ENCODE peak calls at places on chromosomes 5 and 9, in four cellular contexts. One of them, this sample, is unnamed. For H3K4me1, the result is how much of the 10 kb centered on the place peaks cover.

GRCh38 chr5:16934123-16934522 is 2.0 kb downstream of the MYO10 start:
- DNase-seq in Peyer's patch: peak
- DNase-seq in mesendoderm: peak
- DNase-seq in H9: peak
- DNase-seq in this sample: no peak

GRCh38 chr5:387491-388265 is 55.3 kb upstream of the EXOC3 start:
- DNase-seq in Peyer's patch: no peak
- DNase-seq in mesendoderm: no peak
- DNase-seq in H9: no peak
- DNase-seq in this sample: no peak

GRCh38 chr5:124310453-124310852 is 436.0 kb downstream of the ZNF608 start:
- DNase-seq in Peyer's patch: no peak
- DNase-seq in mesendoderm: no peak
- DNase-seq in H9: no peak
- DNase-seq in this sample: no peak

GRCh38 chr5:171806976-171807823 is 21.6 kb downstream of the SMIM23 start:
- DNase-seq in Peyer's patch: no peak
- DNase-seq in mesendoderm: no peak
- DNase-seq in H9: no peak
- DNase-seq in this sample: no peak

GRCh38 chr9:926976-927375 is 49.5 kb upstream of the DMRT3 start:
- DNase-seq in Peyer's patch: no peak
- DNase-seq in mesendoderm: no peak
- DNase-seq in H9: no peak
- DNase-seq in this sample: no peak

GRCh38 chr9:69036319-69036718 is 767 bp downstream of the FXN start:
- DNase-seq in Peyer's patch: no peak
- DNase-seq in mesendoderm: no peak
- DNase-seq in H9: no peak
- DNase-seq in this sample: no peak

GRCh38 chr9:27195191-27195590 is 86.2 kb downstream of the TEK start:
- DNase-seq in Peyer's patch: no peak
- DNase-seq in mesendoderm: no peak
- DNase-seq in H9: no peak
- DNase-seq in this sample: no peak

GRCh38 chr5:124718376-124718775 is 28.1 kb downstream of the ZNF608 start:
- DNase-seq in Peyer's patch: no peak
- DNase-seq in mesendoderm: no peak
- DNase-seq in H9: no peak
- DNase-seq in this sample: no peak

GRCh38 chr5:136374003-136374402 is 8.7 kb upstream of the TRPC7 start:
- DNase-seq in Peyer's patch: no peak
- DNase-seq in mesendoderm: peak
- DNase-seq in H9: no peak
- DNase-seq in this sample: no peak

GRCh38 chr5:177370488-177371119 is 12.9 kb downstream of the RGS14 start:
- DNase-seq in Peyer's patch: peak
- DNase-seq in mesendoderm: peak
- DNase-seq in H9: peak
- DNase-seq in this sample: peak

GRCh38 chr5:16572289-16573015 is 44.3 kb downstream of the RETREG1 start:
- DNase-seq in Peyer's patch: no peak
- DNase-seq in mesendoderm: no peak
- DNase-seq in H9: no peak
- DNase-seq in this sample: no peak

GRCh38 chr9:82021198-82021597 is 32.6 kb downstream of the SPATA31D1 start:
- DNase-seq in Peyer's patch: no peak
- DNase-seq in mesendoderm: peak
- DNase-seq in H9: no peak
- DNase-seq in this sample: no peak

GRCh38 chr5:179287071-179287470 is 58.2 kb downstream of the ADAMTS2 start:
- DNase-seq in Peyer's patch: no peak
- DNase-seq in mesendoderm: no peak
- DNase-seq in H9: no peak
- DNase-seq in this sample: no peak

GRCh38 chr5:138752951-138753793 is at the start of gene CTNNA1:
- DNase-seq in Peyer's patch: peak
- DNase-seq in mesendoderm: peak
- DNase-seq in H9: peak
- DNase-seq in this sample: no peak

GRCh38 chr5:112419596-112420110 is 576 bp upstream of the EPB41L4A start:
- DNase-seq in Peyer's patch: peak
- DNase-seq in mesendoderm: peak
- DNase-seq in H9: peak
- DNase-seq in this sample: no peak

GRCh38 chr9:38130724-38131123 is 61.7 kb upstream of the SHB start:
- DNase-seq in Peyer's patch: no peak
- DNase-seq in mesendoderm: no peak
- DNase-seq in H9: no peak
- DNase-seq in this sample: no peak

GRCh38 chr9:28212979-28213378 is 639.7 kb upstream of the C9orf72 start:
- DNase-seq in Peyer's patch: no peak
- DNase-seq in mesendoderm: peak
- DNase-seq in H9: no peak
- DNase-seq in this sample: no peak

GRCh38 chr5:160165137-160166068 is 46.2 kb upstream of the PWWP2A start:
- DNase-seq in Peyer's patch: peak
- DNase-seq in mesendoderm: peak
- DNase-seq in H9: peak
- DNase-seq in this sample: peak

GRCh38 chr5:151156732-151157402 is 712 bp downstream of the ANXA6 start:
- DNase-seq in Peyer's patch: no peak
- DNase-seq in mesendoderm: peak
- DNase-seq in H9: peak
- DNase-seq in this sample: no peak

GRCh38 chr5:148209151-148209550 is 6.3 kb downstream of the SPINK6 start:
- DNase-seq in Peyer's patch: no peak
- DNase-seq in mesendoderm: no peak
- DNase-seq in H9: no peak
- DNase-seq in this sample: no peak

GRCh38 chr9:136512651-136513066 is 29.8 kb upstream of the SEC16A start:
- DNase-seq in Peyer's patch: no peak
- DNase-seq in mesendoderm: no peak
- DNase-seq in H9: peak
- DNase-seq in this sample: no peak

GRCh38 chr9:96457266-96457665 is 7.3 kb downstream of the HABP4 start:
- DNase-seq in Peyer's patch: no peak
- DNase-seq in mesendoderm: no peak
- DNase-seq in H9: no peak
- DNase-seq in this sample: no peak

GRCh38 chr9:134404376-134405358 is 78.4 kb downstream of the RXRA start:
- DNase-seq in Peyer's patch: no peak
- DNase-seq in mesendoderm: no peak
- DNase-seq in H9: no peak
- DNase-seq in this sample: no peak

GRCh38 chr9:91760906-91761305 is 189.1 kb downstream of the ROR2 start:
- DNase-seq in Peyer's patch: no peak
- DNase-seq in mesendoderm: no peak
- DNase-seq in H9: no peak
- DNase-seq in this sample: no peak

GRCh38 chr9:127417130-127418036 is 6.8 kb upstream of the ZNF79 start:
- DNase-seq in Peyer's patch: no peak
- DNase-seq in mesendoderm: no peak
- DNase-seq in H9: no peak
- DNase-seq in this sample: no peak

GRCh38 chr5:103117471-103117991 is 2.4 kb downstream of the GIN1 start:
- DNase-seq in Peyer's patch: no peak
- DNase-seq in mesendoderm: no peak
- DNase-seq in H9: no peak
- DNase-seq in this sample: no peak

GRCh38 chr9:108703414-108703813 is 152.4 kb downstream of the ACTL7B start:
- DNase-seq in Peyer's patch: no peak
- DNase-seq in mesendoderm: no peak
- DNase-seq in H9: no peak
- DNase-seq in this sample: no peak

GRCh38 chr5:75681125-75681830 is 36.0 kb downstream of the POC5 start:
- DNase-seq in Peyer's patch: no peak
- DNase-seq in mesendoderm: peak
- DNase-seq in H9: no peak
- DNase-seq in this sample: no peak

GRCh38 chr9:36164989-36165388 is 4.2 kb upstream of the CCIN start:
- DNase-seq in Peyer's patch: no peak
- DNase-seq in mesendoderm: peak
- DNase-seq in H9: peak
- DNase-seq in this sample: no peak

GRCh38 chr9:4555251-4555650 is 65.0 kb downstream of the SLC1A1 start:
- DNase-seq in Peyer's patch: no peak
- DNase-seq in mesendoderm: no peak
- DNase-seq in H9: no peak
- DNase-seq in this sample: no peak

GRCh38 chr5:180139731-180140626 is 68.4 kb upstream of the RNF130 start:
- DNase-seq in Peyer's patch: no peak
- DNase-seq in mesendoderm: no peak
- DNase-seq in H9: no peak
- DNase-seq in this sample: no peak

GRCh38 chr9:99095565-99095964 is 9.3 kb upstream of the TGFBR1 start:
- DNase-seq in Peyer's patch: no peak
- DNase-seq in mesendoderm: no peak
- DNase-seq in H9: no peak
- DNase-seq in this sample: no peak

GRCh38 chr5:110054240-110054639 is 364.5 kb downstream of the MAN2A1 start:
- DNase-seq in Peyer's patch: no peak
- DNase-seq in mesendoderm: peak
- DNase-seq in H9: no peak
- DNase-seq in this sample: no peak

GRCh38 chr5:134131165-134131564 is 16.7 kb downstream of the TCF7 start:
- DNase-seq in Peyer's patch: peak
- DNase-seq in mesendoderm: no peak
- DNase-seq in H9: no peak
- DNase-seq in this sample: no peak

GRCh38 chr5:134133995-134134541 is 19.6 kb downstream of the TCF7 start:
- DNase-seq in Peyer's patch: no peak
- DNase-seq in mesendoderm: no peak
- DNase-seq in H9: no peak
- DNase-seq in this sample: no peak

GRCh38 chr5:134131578-134132350 is 17.3 kb downstream of the TCF7 start:
- DNase-seq in Peyer's patch: peak
- DNase-seq in mesendoderm: no peak
- DNase-seq in H9: no peak
- DNase-seq in this sample: no peak

GRCh38 chr5:134133213-134133994 is 18.9 kb downstream of the TCF7 start:
- DNase-seq in Peyer's patch: no peak
- DNase-seq in mesendoderm: no peak
- DNase-seq in H9: no peak
- DNase-seq in this sample: no peak

DNA sequence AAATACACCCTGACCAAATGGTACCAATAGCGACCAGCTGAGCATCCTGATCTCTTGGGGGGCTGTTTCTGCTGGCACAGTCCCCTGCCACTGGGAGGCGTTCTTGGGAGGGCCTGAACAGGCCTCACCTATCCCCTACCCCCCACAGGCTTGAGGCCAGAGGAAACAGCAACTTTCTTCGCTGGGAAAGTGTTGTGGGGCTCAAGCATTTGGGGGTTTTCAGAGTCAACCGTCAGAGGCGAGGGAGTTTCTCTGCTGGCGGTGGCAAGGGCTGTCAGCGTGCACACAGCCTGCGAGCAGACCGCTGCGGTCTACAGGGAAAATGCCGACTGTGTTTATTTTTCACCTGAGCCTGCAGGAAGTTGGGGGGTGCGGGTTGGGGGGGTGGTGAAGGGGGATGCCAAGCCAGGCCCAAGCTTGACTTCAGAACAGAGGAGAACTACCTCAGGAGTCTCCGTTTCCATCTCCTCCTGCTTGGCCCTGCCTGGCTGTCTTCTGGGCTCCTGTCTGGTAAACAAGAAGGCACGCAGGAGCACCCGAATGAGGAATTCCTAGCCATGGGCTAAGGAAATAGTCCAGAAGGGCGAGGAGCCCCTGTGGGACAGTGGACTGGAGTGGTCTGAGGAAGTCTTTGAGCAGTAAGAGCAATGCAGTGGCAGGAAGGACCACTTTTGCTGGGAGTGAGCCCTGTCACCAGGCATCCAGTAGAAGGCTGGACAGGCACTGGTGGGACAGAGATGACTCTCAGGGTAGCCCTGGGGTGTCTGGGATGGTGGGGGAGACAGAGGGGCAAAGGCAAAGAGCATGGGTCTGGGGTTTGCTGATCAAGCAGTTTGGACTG is 18.1 kb downstream of the TCF7 start:
- DNase-seq in Peyer's patch: peak
- DNase-seq in mesendoderm: peak
- DNase-seq in H9: peak
- DNase-seq in this sample: no peak
- H3K4me1 ChIP-seq in Peyer's patch: half or more
- H3K4me1 ChIP-seq in mesendoderm: under half
- H3K4me1 ChIP-seq in H9: under half
- H3K4me1 ChIP-seq in this sample: under half

DNA sequence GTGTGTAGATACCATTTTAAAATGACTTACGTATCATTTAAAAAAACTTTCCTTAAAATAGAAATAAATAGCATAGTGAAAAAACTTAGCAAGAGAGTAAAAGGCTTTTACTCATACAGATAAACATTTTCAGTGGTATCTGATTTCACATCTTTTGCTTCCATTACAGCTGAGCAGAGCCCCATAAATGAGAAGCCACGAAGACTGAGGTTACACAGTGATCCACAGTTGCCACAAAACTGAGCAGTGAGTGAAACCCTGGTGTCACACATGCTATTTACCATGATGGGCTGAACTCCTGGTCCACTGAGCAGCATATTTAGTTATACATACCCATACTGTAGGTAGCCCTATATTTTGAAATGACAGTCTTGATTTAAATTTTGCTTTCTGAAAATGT is 401.2 kb downstream of the KIAA0825 start:
- DNase-seq in Peyer's patch: no peak
- DNase-seq in mesendoderm: no peak
- DNase-seq in H9: no peak
- DNase-seq in this sample: no peak
- H3K27ac ChIP-seq in Peyer's patch: no peak
- H3K27ac ChIP-seq in mesendoderm: no peak
- H3K27ac ChIP-seq in H9: no peak
- H3K27ac ChIP-seq in this sample: no peak

GRCh38 chr9:93095205-93096130 is 549 bp upstream of the CARD19 start:
- DNase-seq in Peyer's patch: peak
- DNase-seq in mesendoderm: peak
- DNase-seq in H9: peak
- DNase-seq in this sample: peak
- H3K4me1 ChIP-seq in Peyer's patch: under half
- H3K4me1 ChIP-seq in mesendoderm: under half
- H3K4me1 ChIP-seq in H9: under half
- H3K4me1 ChIP-seq in this sample: under half

GRCh38 chr5:140039561-140039960 is 3.5 kb downstream of the NRG2 start:
- DNase-seq in Peyer's patch: no peak
- DNase-seq in mesendoderm: no peak
- DNase-seq in H9: no peak
- DNase-seq in this sample: no peak

GRCh38 chr5:140040358-140040757 is 2.7 kb downstream of the NRG2 start:
- DNase-seq in Peyer's patch: no peak
- DNase-seq in mesendoderm: no peak
- DNase-seq in H9: no peak
- DNase-seq in this sample: no peak

GRCh38 chr5:140037012-140037411 is 6.1 kb downstream of the NRG2 start:
- DNase-seq in Peyer's patch: no peak
- DNase-seq in mesendoderm: no peak
- DNase-seq in H9: no peak
- DNase-seq in this sample: no peak

GRCh38 chr5:140035881-140036280 is 7.2 kb downstream of the NRG2 start:
- DNase-seq in Peyer's patch: no peak
- DNase-seq in mesendoderm: peak
- DNase-seq in H9: no peak
- DNase-seq in this sample: no peak

GRCh38 chr5:140038373-140038957 is 4.6 kb downstream of the NRG2 start:
- DNase-seq in Peyer's patch: no peak
- DNase-seq in mesendoderm: peak
- DNase-seq in H9: no peak
- DNase-seq in this sample: no peak
- H3K27ac ChIP-seq in Peyer's patch: peak
- H3K27ac ChIP-seq in mesendoderm: no peak
- H3K27ac ChIP-seq in H9: no peak
- H3K27ac ChIP-seq in this sample: no peak